ENCODE peak calls at places on chromosomes 2 and 18, in five cellular contexts. One of them, this sample, is unnamed.

GRCh38 chr2:177616066-177616465 is 223.5 kb downstream of the AGPS start:
- DNase-seq in cardiac muscle cell: no peak
- DNase-seq in ascending aorta: no peak
- DNase-seq in HFFc6: no peak
- DNase-seq in choroid plexus epithelial cell: no peak
- DNase-seq in this sample: no peak

GRCh38 chr2:3604207-3604877 is 9.4 kb downstream of the COLEC11 start:
- DNase-seq in cardiac muscle cell: peak; percentile 43
- DNase-seq in ascending aorta: no peak
- DNase-seq in HFFc6: no peak
- DNase-seq in choroid plexus epithelial cell: no peak
- DNase-seq in this sample: no peak

GRCh38 chr2:128809256-128809636 is 490.6 kb upstream of the HS6ST1 start:
- DNase-seq in cardiac muscle cell: peak; percentile 65
- DNase-seq in ascending aorta: no peak
- DNase-seq in HFFc6: no peak
- DNase-seq in choroid plexus epithelial cell: no peak
- DNase-seq in this sample: no peak

GRCh38 chr2:56133931-56134629 is 49.7 kb upstream of the CCDC85A start:
- DNase-seq in cardiac muscle cell: no peak
- DNase-seq in ascending aorta: no peak
- DNase-seq in HFFc6: no peak
- DNase-seq in choroid plexus epithelial cell: no peak
- DNase-seq in this sample: no peak

GRCh38 chr2:6770006-6770405 is 95.7 kb downstream of the CMPK2 start:
- DNase-seq in cardiac muscle cell: no peak
- DNase-seq in ascending aorta: no peak
- DNase-seq in HFFc6: no peak
- DNase-seq in choroid plexus epithelial cell: no peak
- DNase-seq in this sample: no peak

GRCh38 chr18:47870605-47871004 is 59.9 kb downstream of the SMAD2 start:
- DNase-seq in cardiac muscle cell: no peak
- DNase-seq in ascending aorta: no peak
- DNase-seq in HFFc6: no peak
- DNase-seq in choroid plexus epithelial cell: no peak
- DNase-seq in this sample: no peak

GRCh38 chr2:131365452-131365851 is 1.5 kb upstream of the RAB6D start:
- DNase-seq in cardiac muscle cell: no peak
- DNase-seq in ascending aorta: no peak
- DNase-seq in HFFc6: no peak
- DNase-seq in choroid plexus epithelial cell: no peak
- DNase-seq in this sample: no peak

GRCh38 chr2:86790828-86791561 is at the start of gene CD8A:
- DNase-seq in cardiac muscle cell: peak; percentile 47
- DNase-seq in ascending aorta: no peak
- DNase-seq in HFFc6: no peak
- DNase-seq in choroid plexus epithelial cell: peak; percentile 41
- DNase-seq in this sample: no peak

GRCh38 chr2:216130346-216130951 is 21.3 kb downstream of the XRCC5 start:
- DNase-seq in cardiac muscle cell: peak; percentile 57
- DNase-seq in ascending aorta: no peak
- DNase-seq in HFFc6: no peak
- DNase-seq in choroid plexus epithelial cell: peak; percentile 56
- DNase-seq in this sample: no peak

GRCh38 chr18:6414118-6414722 is 491 bp downstream of the L3MBTL4 start:
- DNase-seq in cardiac muscle cell: peak; percentile 23
- DNase-seq in ascending aorta: no peak
- DNase-seq in HFFc6: no peak
- DNase-seq in choroid plexus epithelial cell: peak; percentile 16
- DNase-seq in this sample: peak; percentile 64

GRCh38 chr2:69224495-69224803 is 162.6 kb downstream of the GFPT1 start:
- DNase-seq in cardiac muscle cell: peak; percentile 60
- DNase-seq in ascending aorta: no peak
- DNase-seq in HFFc6: no peak
- DNase-seq in choroid plexus epithelial cell: no peak
- DNase-seq in this sample: no peak

GRCh38 chr18:79905389-79905911 is 46.0 kb downstream of the SLC66A2 start:
- DNase-seq in cardiac muscle cell: peak; percentile 78
- DNase-seq in ascending aorta: no peak
- DNase-seq in HFFc6: no peak
- DNase-seq in choroid plexus epithelial cell: peak; percentile 60
- DNase-seq in this sample: no peak

GRCh38 chr2:233061007-233061590 is 957 bp downstream of the INPP5D start:
- DNase-seq in cardiac muscle cell: no peak
- DNase-seq in ascending aorta: no peak
- DNase-seq in HFFc6: no peak
- DNase-seq in choroid plexus epithelial cell: no peak
- DNase-seq in this sample: no peak

GRCh38 chr2:228079194-228079593 is 102.3 kb downstream of the SPHKAP start:
- DNase-seq in cardiac muscle cell: no peak
- DNase-seq in ascending aorta: no peak
- DNase-seq in HFFc6: no peak
- DNase-seq in choroid plexus epithelial cell: no peak
- DNase-seq in this sample: no peak

GRCh38 chr2:45237128-45237527 is 227.9 kb upstream of the SIX2 start:
- DNase-seq in cardiac muscle cell: peak; percentile 38
- DNase-seq in ascending aorta: no peak
- DNase-seq in HFFc6: no peak
- DNase-seq in choroid plexus epithelial cell: peak; percentile 63
- DNase-seq in this sample: no peak

GRCh38 chr2:58313926-58314325 is 72.8 kb upstream of the FANCL start:
- DNase-seq in cardiac muscle cell: no peak
- DNase-seq in ascending aorta: no peak
- DNase-seq in HFFc6: no peak
- DNase-seq in choroid plexus epithelial cell: no peak
- DNase-seq in this sample: no peak

GRCh38 chr18:28466213-28466612 is 289.3 kb upstream of the CDH2 start:
- DNase-seq in cardiac muscle cell: peak; percentile 39
- DNase-seq in ascending aorta: no peak
- DNase-seq in HFFc6: no peak
- DNase-seq in choroid plexus epithelial cell: no peak
- DNase-seq in this sample: no peak

GRCh38 chr18:78950386-78950785 is 29.2 kb upstream of the SALL3 start:
- DNase-seq in cardiac muscle cell: no peak
- DNase-seq in ascending aorta: no peak
- DNase-seq in HFFc6: no peak
- DNase-seq in choroid plexus epithelial cell: no peak
- DNase-seq in this sample: no peak

GRCh38 chr2:24920813-24921441 is 890 bp upstream of the ADCY3 start:
- DNase-seq in cardiac muscle cell: no peak
- DNase-seq in ascending aorta: no peak
- DNase-seq in HFFc6: no peak
- DNase-seq in choroid plexus epithelial cell: no peak
- DNase-seq in this sample: peak; percentile 34

GRCh38 chr2:64654063-64654811 is 524 bp upstream of the SERTAD2 start:
- DNase-seq in cardiac muscle cell: peak; percentile 92
- DNase-seq in ascending aorta: no peak
- DNase-seq in HFFc6: peak; percentile 84
- DNase-seq in choroid plexus epithelial cell: peak; percentile 75
- DNase-seq in this sample: peak; percentile 74

GRCh38 chr2:120253021-120253882 is 600 bp downstream of the RALB start:
- DNase-seq in cardiac muscle cell: peak; percentile 88
- DNase-seq in ascending aorta: peak; percentile 43
- DNase-seq in HFFc6: peak; percentile 77
- DNase-seq in choroid plexus epithelial cell: peak; percentile 78
- DNase-seq in this sample: peak; percentile 70

GRCh38 chr2:213015387-213016165 is 135.8 kb downstream of the IKZF2 start:
- DNase-seq in cardiac muscle cell: no peak
- DNase-seq in ascending aorta: no peak
- DNase-seq in HFFc6: no peak
- DNase-seq in choroid plexus epithelial cell: no peak
- DNase-seq in this sample: no peak

GRCh38 chr2:233444501-233444900 is 90.2 kb downstream of the DGKD start:
- DNase-seq in cardiac muscle cell: no peak
- DNase-seq in ascending aorta: no peak
- DNase-seq in HFFc6: no peak
- DNase-seq in choroid plexus epithelial cell: no peak
- DNase-seq in this sample: no peak

GRCh38 chr2:152924722-152925121 is 206.3 kb downstream of the ARL6IP6 start:
- DNase-seq in cardiac muscle cell: no peak
- DNase-seq in ascending aorta: no peak
- DNase-seq in HFFc6: no peak
- DNase-seq in choroid plexus epithelial cell: no peak
- DNase-seq in this sample: peak; percentile 26

GRCh38 chr2:158755310-158755709 is 39.8 kb upstream of the DAPL1 start:
- DNase-seq in cardiac muscle cell: no peak
- DNase-seq in ascending aorta: no peak
- DNase-seq in HFFc6: no peak
- DNase-seq in choroid plexus epithelial cell: no peak
- DNase-seq in this sample: no peak

GRCh38 chr2:71532327-71532726 is 79.0 kb downstream of the DYSF start:
- DNase-seq in cardiac muscle cell: no peak
- DNase-seq in ascending aorta: no peak
- DNase-seq in HFFc6: no peak
- DNase-seq in choroid plexus epithelial cell: no peak
- DNase-seq in this sample: no peak

GRCh38 chr2:134722728-134723127 is 3.9 kb upstream of the TMEM163 start:
- DNase-seq in cardiac muscle cell: no peak
- DNase-seq in ascending aorta: no peak
- DNase-seq in HFFc6: no peak
- DNase-seq in choroid plexus epithelial cell: no peak
- DNase-seq in this sample: no peak
- TF ChIP-seq CTCF in cardiac muscle cell: no peak
- TF ChIP-seq CTCF in ascending aorta: no peak
- TF ChIP-seq CTCF in HFFc6: peak; percentile 65
- TF ChIP-seq CTCF in choroid plexus epithelial cell: peak; percentile 35
- TF ChIP-seq CTCF in this sample: peak; percentile 15

GRCh38 chr18:76258209-76258608 is 236.8 kb downstream of the ZNF516 start:
- DNase-seq in cardiac muscle cell: peak; percentile 33
- DNase-seq in ascending aorta: no peak
- DNase-seq in HFFc6: no peak
- DNase-seq in choroid plexus epithelial cell: peak; percentile 19
- DNase-seq in this sample: no peak

GRCh38 chr18:76251691-76252090 is 243.4 kb downstream of the ZNF516 start:
- DNase-seq in cardiac muscle cell: no peak
- DNase-seq in ascending aorta: no peak
- DNase-seq in HFFc6: no peak
- DNase-seq in choroid plexus epithelial cell: no peak
- DNase-seq in this sample: no peak

GRCh38 chr18:76255070-76255683 is 239.9 kb downstream of the ZNF516 start:
- DNase-seq in cardiac muscle cell: no peak
- DNase-seq in ascending aorta: no peak
- DNase-seq in HFFc6: no peak
- DNase-seq in choroid plexus epithelial cell: no peak
- DNase-seq in this sample: no peak

GRCh38 chr18:76256897-76257500 is 238.0 kb downstream of the ZNF516 start:
- DNase-seq in cardiac muscle cell: peak; percentile 76
- DNase-seq in ascending aorta: no peak
- DNase-seq in HFFc6: peak; percentile 51
- DNase-seq in choroid plexus epithelial cell: peak; percentile 86
- DNase-seq in this sample: peak; percentile 37

GRCh38 chr18:76252880-76253279 is 242.2 kb downstream of the ZNF516 start:
- DNase-seq in cardiac muscle cell: no peak
- DNase-seq in ascending aorta: no peak
- DNase-seq in HFFc6: no peak
- DNase-seq in choroid plexus epithelial cell: peak; percentile 16
- DNase-seq in this sample: no peak
- TF ChIP-seq CTCF in cardiac muscle cell: peak; percentile 42
- TF ChIP-seq CTCF in ascending aorta: no peak
- TF ChIP-seq CTCF in HFFc6: peak; percentile 76
- TF ChIP-seq CTCF in choroid plexus epithelial cell: peak; percentile 49
- TF ChIP-seq CTCF in this sample: no peak

GRCh38 chr2:105919826-105920225 is 175.1 kb downstream of the NCK2 start:
- DNase-seq in cardiac muscle cell: peak; percentile 78
- DNase-seq in ascending aorta: no peak
- DNase-seq in HFFc6: peak; percentile 80
- DNase-seq in choroid plexus epithelial cell: peak; percentile 89
- DNase-seq in this sample: peak; percentile 73
- TF ChIP-seq CTCF in cardiac muscle cell: peak; percentile 69
- TF ChIP-seq CTCF in ascending aorta: no peak
- TF ChIP-seq CTCF in HFFc6: peak; percentile 80
- TF ChIP-seq CTCF in choroid plexus epithelial cell: peak; percentile 77
- TF ChIP-seq CTCF in this sample: peak; percentile 37

DNA sequence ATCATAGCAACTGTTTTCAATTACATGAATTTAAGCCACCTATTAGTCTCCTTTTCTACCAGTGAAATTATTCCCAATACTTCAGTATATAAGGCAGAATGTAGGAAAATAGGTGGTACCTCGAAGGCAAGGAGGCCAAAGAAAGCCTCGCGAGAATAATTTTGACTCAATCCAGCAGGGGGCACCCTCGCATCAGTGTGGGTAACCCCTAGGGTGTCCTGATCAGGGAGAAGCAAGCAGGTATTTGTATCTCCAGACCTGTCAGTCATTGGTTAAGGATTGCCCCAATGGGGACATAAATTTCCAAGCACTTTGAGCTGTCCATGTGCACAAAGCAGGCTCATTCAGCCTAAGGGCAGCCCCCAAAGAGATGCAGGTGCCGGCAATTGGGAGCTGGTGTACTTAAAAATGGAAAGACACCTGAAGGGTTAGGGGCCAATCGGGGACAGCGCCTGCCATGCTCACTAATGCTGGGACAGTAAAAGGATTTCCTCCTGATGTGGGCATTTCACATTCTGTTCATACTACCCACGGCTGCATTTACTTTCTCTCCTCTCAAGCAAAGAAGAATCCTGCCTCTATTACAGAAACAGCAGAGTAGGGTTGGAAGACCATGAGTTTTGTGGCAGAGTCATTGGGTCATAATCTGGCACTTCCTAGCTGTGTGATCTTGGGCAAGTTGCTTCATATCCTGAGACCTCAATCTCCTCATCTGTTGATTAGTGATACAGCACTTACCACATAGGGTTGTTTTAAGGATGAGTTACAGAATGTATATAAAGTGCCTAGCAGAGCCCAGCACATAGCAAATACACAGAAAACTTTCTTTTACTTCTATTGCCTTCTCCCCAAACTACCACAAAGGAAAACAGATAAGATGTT is 136.1 kb downstream of the ICOS start:
- DNase-seq in cardiac muscle cell: peak; percentile 18
- DNase-seq in ascending aorta: no peak
- DNase-seq in HFFc6: no peak
- DNase-seq in choroid plexus epithelial cell: peak; percentile 16
- DNase-seq in this sample: peak; percentile 59
- TF ChIP-seq CTCF in cardiac muscle cell: peak; percentile 40
- TF ChIP-seq CTCF in ascending aorta: peak; percentile 15
- TF ChIP-seq CTCF in HFFc6: peak; percentile 73
- TF ChIP-seq CTCF in choroid plexus epithelial cell: peak; percentile 58
- TF ChIP-seq CTCF in this sample: peak; percentile 64

DNA sequence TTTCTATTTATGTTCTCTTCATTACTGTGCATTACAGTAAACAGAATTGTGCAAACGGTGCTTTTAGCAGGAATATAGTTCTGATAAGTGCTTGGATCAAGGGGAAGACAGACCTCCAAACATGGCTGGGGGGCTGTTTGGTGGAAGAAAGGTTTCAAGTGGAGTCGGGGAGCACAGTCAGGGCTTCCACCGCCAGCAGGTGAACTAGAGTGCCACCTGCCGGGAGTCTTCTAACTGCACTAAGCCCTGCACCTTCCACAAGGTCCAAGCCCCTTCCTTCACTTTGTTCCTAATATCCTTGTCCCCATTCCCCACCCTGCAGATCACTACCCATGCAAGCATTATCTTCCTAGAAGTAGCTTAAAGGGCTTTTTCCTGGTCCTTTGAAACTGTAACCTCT is 11.1 kb downstream of the ONECUT2 start:
- DNase-seq in cardiac muscle cell: no peak
- DNase-seq in ascending aorta: no peak
- DNase-seq in HFFc6: no peak
- DNase-seq in choroid plexus epithelial cell: peak; percentile 44
- DNase-seq in this sample: peak; percentile 77
- TF ChIP-seq CTCF in cardiac muscle cell: peak; percentile 58
- TF ChIP-seq CTCF in ascending aorta: no peak
- TF ChIP-seq CTCF in HFFc6: peak; percentile 77
- TF ChIP-seq CTCF in choroid plexus epithelial cell: peak; percentile 77
- TF ChIP-seq CTCF in this sample: peak; percentile 81

This sample was measured in Calu3.